ENCODE peak calls at places on chromosomes 11 and 22, in nine cellular contexts. One of them, this sample, is unnamed.

GRCh38 chr11:30489513-30489912 is 96.6 kb downstream of the MPPED2 start:
- DNase-seq in NCI-H1105 treated with DMSO at 0.1 percent for 48 hours: no peak
- DNase-seq in anterior cingulate cortex: no peak
- DNase-seq in NCI-H460: no peak
- DNase-seq in fibroblast of the aortic adventitia: no peak
- DNase-seq in RCC 7860: no peak
- DNase-seq in RWPE1: no peak
- DNase-seq in nucleus accumbens: no peak
- DNase-seq in CD8-positive, alpha-beta T cell: no peak
- DNase-seq in this sample: no peak

GRCh38 chr11:92322225-92322624 is 97.6 kb downstream of the FAT3 start:
- DNase-seq in RWPE1: no peak
- DNase-seq in nucleus accumbens: no peak
- DNase-seq in CD8-positive, alpha-beta T cell: no peak
- DNase-seq in fibroblast of the aortic adventitia: no peak
- DNase-seq in RCC 7860: no peak
- DNase-seq in NCI-H1105 treated with DMSO at 0.1 percent for 48 hours: no peak
- DNase-seq in NCI-H460: no peak
- DNase-seq in anterior cingulate cortex: no peak
- DNase-seq in this sample: no peak

GRCh38 chr11:80668039-80668438 is 1227.2 kb upstream of the TENM4 start:
- DNase-seq in RWPE1: no peak
- DNase-seq in CD8-positive, alpha-beta T cell: no peak
- DNase-seq in fibroblast of the aortic adventitia: no peak
- DNase-seq in nucleus accumbens: no peak
- DNase-seq in NCI-H1105 treated with DMSO at 0.1 percent for 48 hours: no peak
- DNase-seq in RCC 7860: no peak
- DNase-seq in NCI-H460: no peak
- DNase-seq in anterior cingulate cortex: no peak
- DNase-seq in this sample: no peak

GRCh38 chr22:44758354-44758969 is 6.1 kb downstream of the ARHGAP8 start:
- DNase-seq in anterior cingulate cortex: no peak
- DNase-seq in NCI-H460: no peak
- DNase-seq in fibroblast of the aortic adventitia: peak
- DNase-seq in RWPE1: peak
- DNase-seq in RCC 7860: peak
- DNase-seq in NCI-H1105 treated with DMSO at 0.1 percent for 48 hours: no peak
- DNase-seq in nucleus accumbens: no peak
- DNase-seq in CD8-positive, alpha-beta T cell: no peak
- DNase-seq in this sample: peak

GRCh38 chr11:2517386-2518064 is 72.7 kb downstream of the KCNQ1 start:
- DNase-seq in RWPE1: no peak
- DNase-seq in NCI-H1105 treated with DMSO at 0.1 percent for 48 hours: no peak
- DNase-seq in RCC 7860: no peak
- DNase-seq in CD8-positive, alpha-beta T cell: no peak
- DNase-seq in NCI-H460: no peak
- DNase-seq in nucleus accumbens: no peak
- DNase-seq in fibroblast of the aortic adventitia: no peak
- DNase-seq in anterior cingulate cortex: no peak
- DNase-seq in this sample: no peak

GRCh38 chr11:115845872-115846271 is 341.7 kb upstream of the CADM1 start:
- DNase-seq in NCI-H1105 treated with DMSO at 0.1 percent for 48 hours: no peak
- DNase-seq in fibroblast of the aortic adventitia: no peak
- DNase-seq in RWPE1: no peak
- DNase-seq in nucleus accumbens: no peak
- DNase-seq in RCC 7860: no peak
- DNase-seq in NCI-H460: no peak
- DNase-seq in anterior cingulate cortex: no peak
- DNase-seq in CD8-positive, alpha-beta T cell: no peak
- DNase-seq in this sample: no peak

GRCh38 chr11:64409707-64410395 is 50.9 kb downstream of the RPS6KA4 start:
- DNase-seq in NCI-H1105 treated with DMSO at 0.1 percent for 48 hours: no peak
- DNase-seq in RCC 7860: no peak
- DNase-seq in CD8-positive, alpha-beta T cell: no peak
- DNase-seq in nucleus accumbens: no peak
- DNase-seq in NCI-H460: no peak
- DNase-seq in RWPE1: no peak
- DNase-seq in fibroblast of the aortic adventitia: no peak
- DNase-seq in anterior cingulate cortex: no peak
- DNase-seq in this sample: no peak

GRCh38 chr11:64571410-64572091 is 19.5 kb upstream of the SLC22A12 start:
- DNase-seq in RCC 7860: no peak
- DNase-seq in nucleus accumbens: no peak
- DNase-seq in fibroblast of the aortic adventitia: peak
- DNase-seq in CD8-positive, alpha-beta T cell: no peak
- DNase-seq in anterior cingulate cortex: no peak
- DNase-seq in NCI-H1105 treated with DMSO at 0.1 percent for 48 hours: no peak
- DNase-seq in RWPE1: peak
- DNase-seq in NCI-H460: no peak
- DNase-seq in this sample: no peak

GRCh38 chr11:118076754-118077281 is at the start of gene TMPRSS4:
- DNase-seq in nucleus accumbens: no peak
- DNase-seq in fibroblast of the aortic adventitia: no peak
- DNase-seq in anterior cingulate cortex: no peak
- DNase-seq in RCC 7860: no peak
- DNase-seq in NCI-H1105 treated with DMSO at 0.1 percent for 48 hours: peak
- DNase-seq in RWPE1: peak
- DNase-seq in CD8-positive, alpha-beta T cell: no peak
- DNase-seq in NCI-H460: no peak
- DNase-seq in this sample: no peak

GRCh38 chr11:8090756-8091155 is 9.7 kb downstream of the TUB start:
- DNase-seq in NCI-H460: peak
- DNase-seq in RWPE1: no peak
- DNase-seq in nucleus accumbens: no peak
- DNase-seq in NCI-H1105 treated with DMSO at 0.1 percent for 48 hours: peak
- DNase-seq in CD8-positive, alpha-beta T cell: no peak
- DNase-seq in RCC 7860: no peak
- DNase-seq in fibroblast of the aortic adventitia: peak
- DNase-seq in anterior cingulate cortex: no peak
- DNase-seq in this sample: no peak

GRCh38 chr11:96470521-96470920 is 80.7 kb downstream of the JRKL start:
- DNase-seq in nucleus accumbens: no peak
- DNase-seq in NCI-H460: no peak
- DNase-seq in fibroblast of the aortic adventitia: no peak
- DNase-seq in RCC 7860: no peak
- DNase-seq in anterior cingulate cortex: no peak
- DNase-seq in CD8-positive, alpha-beta T cell: no peak
- DNase-seq in RWPE1: no peak
- DNase-seq in NCI-H1105 treated with DMSO at 0.1 percent for 48 hours: no peak
- DNase-seq in this sample: no peak

GRCh38 chr11:45930031-45930794 is 7.8 kb downstream of the LARGE2 start:
- DNase-seq in nucleus accumbens: no peak
- DNase-seq in CD8-positive, alpha-beta T cell: peak
- DNase-seq in RWPE1: no peak
- DNase-seq in anterior cingulate cortex: no peak
- DNase-seq in RCC 7860: no peak
- DNase-seq in fibroblast of the aortic adventitia: no peak
- DNase-seq in NCI-H460: no peak
- DNase-seq in NCI-H1105 treated with DMSO at 0.1 percent for 48 hours: peak
- DNase-seq in this sample: no peak

GRCh38 chr22:48536691-48537591 is 1290.7 kb downstream of the BRD1 start:
- DNase-seq in fibroblast of the aortic adventitia: no peak
- DNase-seq in RWPE1: no peak
- DNase-seq in RCC 7860: no peak
- DNase-seq in nucleus accumbens: peak
- DNase-seq in NCI-H460: no peak
- DNase-seq in anterior cingulate cortex: no peak
- DNase-seq in NCI-H1105 treated with DMSO at 0.1 percent for 48 hours: no peak
- DNase-seq in CD8-positive, alpha-beta T cell: no peak
- DNase-seq in this sample: no peak

GRCh38 chr22:45516923-45517675 is 14.4 kb downstream of the FBLN1 start:
- DNase-seq in NCI-H460: no peak
- DNase-seq in RCC 7860: peak
- DNase-seq in anterior cingulate cortex: no peak
- DNase-seq in NCI-H1105 treated with DMSO at 0.1 percent for 48 hours: no peak
- DNase-seq in CD8-positive, alpha-beta T cell: no peak
- DNase-seq in RWPE1: no peak
- DNase-seq in fibroblast of the aortic adventitia: peak
- DNase-seq in nucleus accumbens: no peak
- DNase-seq in this sample: peak

GRCh38 chr11:35157814-35158213 is 18.8 kb downstream of the CD44 start:
- DNase-seq in fibroblast of the aortic adventitia: no peak
- DNase-seq in RCC 7860: no peak
- DNase-seq in nucleus accumbens: no peak
- DNase-seq in anterior cingulate cortex: no peak
- DNase-seq in CD8-positive, alpha-beta T cell: no peak
- DNase-seq in NCI-H1105 treated with DMSO at 0.1 percent for 48 hours: no peak
- DNase-seq in NCI-H460: no peak
- DNase-seq in RWPE1: no peak
- DNase-seq in this sample: no peak

GRCh38 chr22:38850941-38851849 is 7.4 kb upstream of the NPTXR start:
- DNase-seq in nucleus accumbens: no peak
- DNase-seq in fibroblast of the aortic adventitia: peak
- DNase-seq in CD8-positive, alpha-beta T cell: no peak
- DNase-seq in RWPE1: peak
- DNase-seq in NCI-H460: no peak
- DNase-seq in anterior cingulate cortex: no peak
- DNase-seq in NCI-H1105 treated with DMSO at 0.1 percent for 48 hours: no peak
- DNase-seq in RCC 7860: peak
- DNase-seq in this sample: peak

GRCh38 chr22:44408227-44409192 is 89.5 kb downstream of the RTL6 start:
- DNase-seq in fibroblast of the aortic adventitia: no peak
- DNase-seq in RWPE1: no peak
- DNase-seq in RCC 7860: no peak
- DNase-seq in nucleus accumbens: no peak
- DNase-seq in NCI-H460: no peak
- DNase-seq in anterior cingulate cortex: no peak
- DNase-seq in NCI-H1105 treated with DMSO at 0.1 percent for 48 hours: no peak
- DNase-seq in CD8-positive, alpha-beta T cell: no peak
- DNase-seq in this sample: no peak

GRCh38 chr11:35214181-35214770 is 75.3 kb downstream of the CD44 start:
- DNase-seq in NCI-H460: no peak
- DNase-seq in CD8-positive, alpha-beta T cell: no peak
- DNase-seq in nucleus accumbens: no peak
- DNase-seq in RWPE1: no peak
- DNase-seq in NCI-H1105 treated with DMSO at 0.1 percent for 48 hours: no peak
- DNase-seq in fibroblast of the aortic adventitia: no peak
- DNase-seq in anterior cingulate cortex: no peak
- DNase-seq in RCC 7860: peak
- DNase-seq in this sample: no peak

GRCh38 chr22:36211237-36211881 is 9.8 kb upstream of the APOL4 start:
- DNase-seq in fibroblast of the aortic adventitia: peak
- DNase-seq in anterior cingulate cortex: no peak
- DNase-seq in CD8-positive, alpha-beta T cell: no peak
- DNase-seq in RWPE1: no peak
- DNase-seq in RCC 7860: peak
- DNase-seq in NCI-H1105 treated with DMSO at 0.1 percent for 48 hours: no peak
- DNase-seq in NCI-H460: no peak
- DNase-seq in nucleus accumbens: no peak
- DNase-seq in this sample: no peak

GRCh38 chr22:17368727-17369552 is at the start of gene CECR2:
- DNase-seq in nucleus accumbens: peak
- DNase-seq in anterior cingulate cortex: no peak
- DNase-seq in NCI-H1105 treated with DMSO at 0.1 percent for 48 hours: peak
- DNase-seq in NCI-H460: no peak
- DNase-seq in CD8-positive, alpha-beta T cell: no peak
- DNase-seq in RCC 7860: no peak
- DNase-seq in fibroblast of the aortic adventitia: no peak
- DNase-seq in RWPE1: no peak
- DNase-seq in this sample: peak

GRCh38 chr11:23540101-23540561 is 679.9 kb upstream of the CCDC179 start:
- DNase-seq in CD8-positive, alpha-beta T cell: no peak
- DNase-seq in nucleus accumbens: no peak
- DNase-seq in anterior cingulate cortex: no peak
- DNase-seq in NCI-H460: peak
- DNase-seq in RWPE1: peak
- DNase-seq in RCC 7860: no peak
- DNase-seq in fibroblast of the aortic adventitia: peak
- DNase-seq in NCI-H1105 treated with DMSO at 0.1 percent for 48 hours: peak
- DNase-seq in this sample: peak

GRCh38 chr11:74134661-74135515 is 35.9 kb downstream of the C2CD3 start:
- DNase-seq in RWPE1: no peak
- DNase-seq in CD8-positive, alpha-beta T cell: no peak
- DNase-seq in nucleus accumbens: no peak
- DNase-seq in NCI-H460: no peak
- DNase-seq in anterior cingulate cortex: no peak
- DNase-seq in fibroblast of the aortic adventitia: no peak
- DNase-seq in NCI-H1105 treated with DMSO at 0.1 percent for 48 hours: no peak
- DNase-seq in RCC 7860: peak
- DNase-seq in this sample: peak

GRCh38 chr11:68908273-68908672 is 4.6 kb downstream of the IGHMBP2 start:
- DNase-seq in RCC 7860: no peak
- DNase-seq in anterior cingulate cortex: no peak
- DNase-seq in nucleus accumbens: no peak
- DNase-seq in NCI-H460: no peak
- DNase-seq in NCI-H1105 treated with DMSO at 0.1 percent for 48 hours: no peak
- DNase-seq in RWPE1: no peak
- DNase-seq in fibroblast of the aortic adventitia: no peak
- DNase-seq in CD8-positive, alpha-beta T cell: no peak
- DNase-seq in this sample: no peak

GRCh38 chr11:19597876-19598275 is 114.8 kb upstream of the NAV2 start:
- DNase-seq in nucleus accumbens: no peak
- DNase-seq in NCI-H1105 treated with DMSO at 0.1 percent for 48 hours: no peak
- DNase-seq in anterior cingulate cortex: no peak
- DNase-seq in CD8-positive, alpha-beta T cell: no peak
- DNase-seq in RCC 7860: peak
- DNase-seq in NCI-H460: no peak
- DNase-seq in RWPE1: no peak
- DNase-seq in fibroblast of the aortic adventitia: no peak
- DNase-seq in this sample: no peak

GRCh38 chr11:43447124-43447523 is 88.4 kb downstream of the TTC17 start:
- DNase-seq in NCI-H460: no peak
- DNase-seq in NCI-H1105 treated with DMSO at 0.1 percent for 48 hours: no peak
- DNase-seq in RCC 7860: no peak
- DNase-seq in CD8-positive, alpha-beta T cell: no peak
- DNase-seq in nucleus accumbens: no peak
- DNase-seq in fibroblast of the aortic adventitia: no peak
- DNase-seq in RWPE1: no peak
- DNase-seq in anterior cingulate cortex: no peak
- DNase-seq in this sample: no peak

GRCh38 chr22:42829311-42829710 is 27.8 kb downstream of the ARFGAP3 start:
- DNase-seq in RCC 7860: no peak
- DNase-seq in CD8-positive, alpha-beta T cell: no peak
- DNase-seq in NCI-H1105 treated with DMSO at 0.1 percent for 48 hours: no peak
- DNase-seq in fibroblast of the aortic adventitia: no peak
- DNase-seq in nucleus accumbens: no peak
- DNase-seq in NCI-H460: no peak
- DNase-seq in anterior cingulate cortex: no peak
- DNase-seq in RWPE1: no peak
- DNase-seq in this sample: no peak

GRCh38 chr11:19336331-19336730 is 95.6 kb upstream of the E2F8 start:
- DNase-seq in NCI-H460: no peak
- DNase-seq in NCI-H1105 treated with DMSO at 0.1 percent for 48 hours: no peak
- DNase-seq in CD8-positive, alpha-beta T cell: no peak
- DNase-seq in RWPE1: no peak
- DNase-seq in RCC 7860: no peak
- DNase-seq in nucleus accumbens: no peak
- DNase-seq in anterior cingulate cortex: no peak
- DNase-seq in fibroblast of the aortic adventitia: no peak
- DNase-seq in this sample: no peak

This sample was measured in Caki2.